ENCODE peak calls at places on chromosome 1, in nine cellular contexts. K is activated CD4-positive, alpha-beta T cell treated with anti-CD3 and anti-CD28 coated beads, Interleukin-2, amount 50 U/mL, for 1 hour; A is neural crest cell; M is hippocampal formation; Z is T-helper 22 cell; O is AG04450; R is pons; T is stimulated activated CD8-positive, alpha-beta memory T cell treated with anti-CD3 and anti-CD28 coated beads, Interleukin-15, amount 100 ng/mL, for 1 hour; B is WTC11. Y is an unnamed sample.

GRCh38 chr1:97091679-97092078 is 370.1 kb downstream of the PTBP2 start:
- DNase-seq in K (no peak), A (no peak), M (no peak), Z (no peak), O (no peak), R (no peak), T (no peak), B (no peak), Y (no peak)

GRCh38 chr1:115365738-115366137 is 27.7 kb upstream of the NGF start:
- DNase-seq in K (no peak), A (no peak), M (no peak), Z (no peak), O (no peak), R (no peak), T (no peak), B (no peak), Y (no peak)

GRCh38 chr1:234608720-234609527 is 1.1 kb downstream of the IRF2BP2 start:
- DNase-seq in K (peak), A (no peak), M (no peak), Z (peak), O (no peak), R (no peak), T (no peak), B (peak), Y (peak)

GRCh38 chr1:243734311-243734700 is 115.7 kb downstream of the AKT3 start:
- DNase-seq in K (no peak), A (no peak), M (no peak), Z (no peak), O (no peak), R (no peak), T (no peak), B (no peak), Y (peak)

GRCh38 chr1:53725238-53725689 is 13.7 kb downstream of the GLIS1 start:
- DNase-seq in K (no peak), A (no peak), M (no peak), Z (no peak), O (no peak), R (no peak), T (no peak), B (peak), Y (no peak)

GRCh38 chr1:1216770-1217620 is 3.0 kb upstream of the TNFRSF4 start:
- DNase-seq in K (peak), A (no peak), M (no peak), Z (peak), O (no peak), R (no peak), T (no peak), B (no peak), Y (no peak)

GRCh38 chr1:223123238-223123976 is 19.6 kb downstream of the TLR5 start:
- DNase-seq in K (peak), A (peak), M (no peak), Z (peak), O (no peak), R (peak), T (peak), B (peak), Y (peak)

GRCh38 chr1:147622731-147623130 is 47.6 kb downstream of the ACP6 start:
- DNase-seq in K (no peak), A (no peak), M (no peak), Z (no peak), O (no peak), R (no peak), T (no peak), B (no peak), Y (no peak)

GRCh38 chr1:181392613-181393170 is 90.6 kb upstream of the CACNA1E start:
- DNase-seq in K (no peak), A (no peak), M (no peak), Z (no peak), O (no peak), R (no peak), T (no peak), B (no peak), Y (no peak)

GRCh38 chr1:112982853-112983539 is 27.0 kb upstream of the SLC16A1 start:
- DNase-seq in K (no peak), A (no peak), M (peak), Z (no peak), O (no peak), R (no peak), T (no peak), B (no peak), Y (no peak)

GRCh38 chr1:44894591-44894990 is 51.5 kb upstream of the PTCH2 start:
- DNase-seq in K (no peak), A (no peak), M (no peak), Z (no peak), O (peak), R (no peak), T (no peak), B (no peak), Y (peak)

GRCh38 chr1:160567858-160568682 is 11.2 kb downstream of the CD84 start:
- DNase-seq in K (peak), A (no peak), M (no peak), Z (peak), O (no peak), R (no peak), T (peak), B (no peak), Y (no peak)

GRCh38 chr1:29186707-29187106 is 5.0 kb upstream of the SRSF4 start:
- DNase-seq in K (no peak), A (no peak), M (no peak), Z (no peak), O (no peak), R (no peak), T (no peak), B (peak), Y (no peak)

GRCh38 chr1:33239487-33239886 is 16.8 kb upstream of the ZNF362 start:
- DNase-seq in K (no peak), A (no peak), M (no peak), Z (no peak), O (no peak), R (no peak), T (no peak), B (no peak), Y (no peak)

GRCh38 chr1:32501865-32502264 is 37.0 kb downstream of the ZBTB8B start:
- DNase-seq in K (no peak), A (no peak), M (no peak), Z (no peak), O (no peak), R (peak), T (no peak), B (no peak), Y (no peak)

GRCh38 chr1:22184892-22185612 is 42.2 kb upstream of the WNT4 start:
- DNase-seq in K (no peak), A (no peak), M (no peak), Z (no peak), O (no peak), R (no peak), T (no peak), B (peak), Y (peak)

GRCh38 chr1:77776007-77776725 is 3.3 kb upstream of the MIGA1 start:
- DNase-seq in K (no peak), A (no peak), M (no peak), Z (no peak), O (no peak), R (no peak), T (no peak), B (no peak), Y (no peak)

GRCh38 chr1:20493839-20494608 is 8.0 kb upstream of the CAMK2N1 start:
- DNase-seq in K (peak), A (peak), M (peak), Z (peak), O (peak), R (peak), T (peak), B (peak), Y (peak)

GRCh38 chr1:206020393-206021007 is 3.2 kb downstream of the CTSE start:
- DNase-seq in K (no peak), A (no peak), M (no peak), Z (no peak), O (no peak), R (no peak), T (no peak), B (no peak), Y (no peak)

GRCh38 chr1:204545202-204545601 is 29.0 kb downstream of the MDM4 start:
- DNase-seq in K (no peak), A (no peak), M (no peak), Z (no peak), O (no peak), R (no peak), T (no peak), B (no peak), Y (no peak)

GRCh38 chr1:159923203-159924024 is 1.9 kb downstream of the TAGLN2 start:
- DNase-seq in K (peak), A (no peak), M (no peak), Z (peak), O (no peak), R (peak), T (peak), B (peak), Y (peak)

GRCh38 chr1:101820080-101820479 is 176.6 kb downstream of the OLFM3 start:
- DNase-seq in K (no peak), A (no peak), M (peak), Z (no peak), O (no peak), R (peak), T (no peak), B (no peak), Y (peak)

GRCh38 chr1:58657082-58657481 is 42.8 kb downstream of the MYSM1 start:
- DNase-seq in K (no peak), A (no peak), M (no peak), Z (no peak), O (no peak), R (no peak), T (no peak), B (no peak), Y (no peak)

GRCh38 chr1:91700771-91701493 is 185.0 kb downstream of the TGFBR3 start:
- DNase-seq in K (no peak), A (no peak), M (no peak), Z (no peak), O (no peak), R (no peak), T (no peak), B (no peak), Y (no peak)

GRCh38 chr1:101996830-101997485 is at the start of gene OLFM3:
- DNase-seq in K (no peak), A (peak), M (no peak), Z (no peak), O (no peak), R (no peak), T (no peak), B (peak), Y (peak)

GRCh38 chr1:214678386-214678785 is 75.4 kb downstream of the CENPF start:
- DNase-seq in K (no peak), A (no peak), M (no peak), Z (no peak), O (no peak), R (no peak), T (no peak), B (no peak), Y (no peak)

GRCh38 chr1:12088607-12089006 is 25.5 kb downstream of the TNFRSF8 start:
- DNase-seq in K (peak), A (no peak), M (no peak), Z (no peak), O (no peak), R (no peak), T (peak), B (no peak), Y (no peak)

GRCh38 chr1:171867231-171867630 is 25.9 kb downstream of the DNM3 start:
- DNase-seq in K (no peak), A (no peak), M (no peak), Z (no peak), O (no peak), R (no peak), T (no peak), B (no peak), Y (no peak)

GRCh38 chr1:41670558-41670957 is 186.1 kb upstream of the EDN2 start:
- DNase-seq in K (no peak), A (no peak), M (no peak), Z (no peak), O (no peak), R (no peak), T (no peak), B (no peak), Y (peak)